ENCODE peak calls at places on chromosomes 16 and 17, in five cellular contexts. C, P, L, O and X are unnamed samples. For H4K20me1, the result is how much of the 10 kb centered on the place peaks cover.

GRCh38 chr17:8041249-8041928 is 2.5 kb downstream of the ALOX15B start:
- DNase-seq in C (peak), P (no peak), L (peak), O (peak), X (no peak)

GRCh38 chr17:75854111-75854748 is 905 bp downstream of the WBP2 start:
- DNase-seq in C (no peak), P (no peak), L (no peak), O (peak), X (no peak)

GRCh38 chr17:65359016-65359415 is 202.4 kb downstream of the AXIN2 start:
- DNase-seq in C (no peak), P (no peak), L (no peak), O (no peak), X (no peak)

GRCh38 chr16:65415460-65415859 is 293.6 kb upstream of the CDH11 start:
- DNase-seq in C (no peak), P (no peak), L (no peak), O (no peak), X (no peak)

GRCh38 chr17:17990282-17990681 is 17.6 kb downstream of the DRC3 start:
- DNase-seq in C (no peak), P (no peak), L (no peak), O (no peak), X (no peak)

GRCh38 chr16:72913551-72913950 is 134.4 kb downstream of the ZFHX3 start:
- DNase-seq in C (no peak), P (no peak), L (no peak), O (no peak), X (no peak)

GRCh38 chr17:2171725-2172446 is 117.0 kb downstream of the HIC1 start:
- DNase-seq in C (no peak), P (no peak), L (no peak), O (peak), X (no peak)

GRCh38 chr16:74726736-74727135 is 26.1 kb upstream of the MLKL start:
- DNase-seq in C (no peak), P (no peak), L (peak), O (peak), X (peak)

GRCh38 chr16:1746693-1747195 is 24.6 kb downstream of the NME3 start:
- DNase-seq in C (no peak), P (no peak), L (no peak), O (no peak), X (no peak)

GRCh38 chr16:35431829-35432663 is 1972.6 kb downstream of the TP53TG3F start:
- DNase-seq in C (peak), P (no peak), L (peak), O (no peak), X (no peak)

GRCh38 chr17:14297161-14297851 is 3.6 kb upstream of the HS3ST3B1 start:
- DNase-seq in C (peak), P (no peak), L (no peak), O (peak), X (no peak)

GRCh38 chr16:735982-736453 is 4.8 kb downstream of the CIAO3 start:
- DNase-seq in C (no peak), P (no peak), L (no peak), O (no peak), X (no peak)

GRCh38 chr17:7034955-7035590 is 742 bp upstream of the SLC16A13 start:
- DNase-seq in C (no peak), P (no peak), L (no peak), O (no peak), X (no peak)

GRCh38 chr17:78418627-78419026 is 40.2 kb downstream of the PGS1 start:
- DNase-seq in C (peak), P (no peak), L (no peak), O (no peak), X (no peak)

GRCh38 chr17:78415821-78416301 is 37.4 kb downstream of the PGS1 start:
- DNase-seq in C (no peak), P (no peak), L (no peak), O (no peak), X (no peak)

GRCh38 chr17:78417531-78417909 is 39.1 kb downstream of the PGS1 start:
- DNase-seq in C (no peak), P (no peak), L (no peak), O (no peak), X (no peak)

GRCh38 chr17:78416311-78416711 is 37.9 kb downstream of the PGS1 start:
- DNase-seq in C (no peak), P (no peak), L (no peak), O (no peak), X (no peak)

DNA sequence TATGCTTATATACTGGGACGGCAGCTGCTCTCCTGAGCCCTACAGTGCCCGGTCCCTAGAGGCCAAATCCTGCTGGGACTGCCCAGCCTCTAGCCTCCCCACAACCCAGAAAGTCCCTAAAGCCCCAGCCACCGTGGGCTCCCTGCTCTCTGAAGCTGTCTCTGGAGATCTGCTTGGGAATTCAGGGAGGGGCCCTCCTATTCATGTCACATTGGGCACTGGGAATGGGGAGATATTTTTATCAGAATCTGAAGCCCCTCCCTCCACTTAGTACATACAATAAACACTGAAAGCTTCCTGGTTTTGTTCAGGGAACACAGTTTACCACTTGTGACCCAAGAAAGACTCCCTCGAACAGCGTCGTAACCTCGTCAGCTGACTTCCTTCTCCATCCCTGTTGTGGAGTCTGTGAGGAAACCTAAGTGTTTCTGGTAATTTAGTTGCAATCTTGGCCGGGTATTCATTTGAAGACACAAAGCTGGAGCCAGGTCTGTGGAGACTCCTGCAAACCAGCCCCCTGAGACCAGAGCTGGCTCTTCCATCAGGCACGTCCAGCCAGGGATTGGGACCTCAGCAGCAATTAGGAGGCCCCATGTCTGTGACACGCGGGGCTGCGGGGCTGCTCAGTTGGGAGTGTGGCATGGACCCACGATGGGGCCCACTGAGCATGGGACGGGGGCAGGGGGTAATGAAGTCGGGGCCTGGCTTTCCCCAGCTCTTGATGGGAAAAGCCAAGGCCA is 38.5 kb downstream of the PGS1 start:
- DNase-seq in C (no peak), P (no peak), L (no peak), O (no peak), X (no peak)
- H4K20me1 ChIP-seq in C (under half), P (under half), L (under half), O (under half), X (under half)

GRCh38 chr17:5530265-5530782 is 44.0 kb downstream of the MIS12 start:
- DNase-seq in C (no peak), P (no peak), L (no peak), O (no peak), X (no peak)
- TF ChIP-seq JUND in C (no peak), P (no peak), L (no peak), O (no peak), X (no peak)

GRCh38 chr17:13154403-13154802 is 136.6 kb upstream of the ELAC2 start:
- DNase-seq in C (no peak), P (no peak), L (no peak), O (no peak), X (no peak)
- TF ChIP-seq RFX5 in C (no peak), P (no peak), L (no peak), O (no peak), X (no peak)

DNA sequence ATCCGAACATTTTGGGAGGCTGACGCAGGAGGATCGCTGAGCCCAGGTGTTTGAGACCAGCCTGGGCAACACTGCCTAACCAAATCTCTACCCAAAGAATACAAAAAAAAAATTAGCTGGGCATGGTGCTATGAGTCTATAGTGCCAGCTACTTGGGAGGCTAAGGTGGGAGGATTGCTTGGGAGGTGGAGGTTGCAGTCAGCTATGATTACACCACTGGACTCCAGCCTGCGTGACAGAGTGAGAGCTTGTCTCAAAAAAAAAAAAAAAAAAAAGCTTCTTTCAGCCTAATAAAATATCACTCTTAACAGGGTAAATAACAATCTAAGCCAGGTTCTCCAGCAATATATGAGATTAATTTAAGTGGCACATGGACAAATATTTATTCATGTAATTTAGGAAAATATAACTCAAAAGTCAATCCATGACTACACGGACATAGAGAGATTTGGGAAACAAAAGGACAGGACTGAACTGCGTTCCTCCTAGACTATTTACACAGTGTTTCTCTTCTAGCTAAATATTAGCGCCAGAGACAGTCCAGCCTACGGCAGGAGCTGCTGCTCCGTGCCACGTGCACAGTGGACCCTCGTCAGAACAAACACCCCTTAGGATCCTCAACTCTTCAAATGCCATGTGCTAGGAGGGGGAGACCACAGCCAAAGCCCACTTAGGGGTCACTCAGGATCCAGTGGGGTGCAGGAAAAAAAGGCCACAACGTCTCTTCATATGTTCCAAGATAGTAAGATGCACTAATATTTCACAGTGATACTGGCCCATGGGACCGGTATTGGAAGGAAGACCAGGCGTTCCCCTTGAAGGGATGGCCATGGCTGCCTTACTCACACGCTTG is 8.7 kb downstream of the USP36 start:
- DNase-seq in C (no peak), P (no peak), L (no peak), O (peak), X (no peak)
- H4K20me1 ChIP-seq in C (under half), P (under half), L (under half), O (under half), X (under half)

GRCh38 chr17:12619444-12620199 is 46.1 kb upstream of the MYOCD start:
- DNase-seq in C (no peak), P (no peak), L (no peak), O (no peak), X (no peak)
- TF ChIP-seq JUND in C (no peak), P (no peak), L (no peak), O (no peak), X (no peak)

DNA sequence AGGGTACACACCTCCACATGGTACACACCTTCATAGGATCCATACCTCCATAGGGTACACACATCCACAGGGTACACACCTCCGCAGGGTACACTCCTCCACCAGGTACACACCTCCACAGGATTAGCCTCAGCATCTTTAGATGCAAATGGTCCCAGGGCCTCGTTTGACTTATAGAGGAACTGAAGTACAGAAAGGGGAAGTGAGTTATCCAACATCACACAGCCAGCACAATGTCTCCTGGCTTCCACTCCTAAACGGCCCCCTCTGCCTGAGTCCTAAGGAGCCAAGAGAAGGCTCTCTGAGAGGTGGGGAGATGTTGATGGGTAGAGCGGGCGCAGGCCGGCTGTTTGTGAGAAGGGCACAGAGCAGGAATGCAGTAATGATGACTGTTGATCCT is 12.0 kb downstream of the FOXN1 start:
- DNase-seq in C (no peak), P (no peak), L (no peak), O (no peak), X (no peak)
- TF ChIP-seq RFX5 in C (no peak), P (no peak), L (no peak), O (no peak), X (no peak)

GRCh38 chr16:89380681-89381080 is 109.7 kb downstream of the ANKRD11 start:
- DNase-seq in C (no peak), P (no peak), L (no peak), O (no peak), X (no peak)
- H4K20me1 ChIP-seq in C (half or more), P (under half), L (half or more), O (half or more), X (half or more)